ENCODE peak calls at places on chromosomes 6 and 20, in five cellular contexts. One of them, this sample, is unnamed.

GRCh38 chr20:62368629-62369507 is 1.8 kb upstream of the LAMA5 start:
- DNase-seq in uterus: peak
- DNase-seq in Peyer's patch: no peak
- DNase-seq in esophagus squamous epithelium: no peak
- DNase-seq in prostate gland: no peak
- DNase-seq in this sample: no peak

GRCh38 chr6:134029495-134030455 is 22.6 kb downstream of the SLC2A12 start:
- DNase-seq in uterus: no peak
- DNase-seq in Peyer's patch: no peak
- DNase-seq in prostate gland: peak
- DNase-seq in esophagus squamous epithelium: no peak
- DNase-seq in this sample: no peak

GRCh38 chr6:15927531-15928230 is 201.2 kb upstream of the MYLIP start:
- DNase-seq in esophagus squamous epithelium: no peak
- DNase-seq in uterus: no peak
- DNase-seq in Peyer's patch: no peak
- DNase-seq in prostate gland: no peak
- DNase-seq in this sample: no peak

GRCh38 chr20:50504231-50504823 is 5.9 kb upstream of the PTPN1 start:
- DNase-seq in esophagus squamous epithelium: no peak
- DNase-seq in Peyer's patch: no peak
- DNase-seq in prostate gland: no peak
- DNase-seq in uterus: no peak
- DNase-seq in this sample: no peak

GRCh38 chr6:43860285-43860684 is 90.3 kb downstream of the VEGFA start:
- DNase-seq in prostate gland: no peak
- DNase-seq in Peyer's patch: no peak
- DNase-seq in uterus: no peak
- DNase-seq in esophagus squamous epithelium: no peak
- DNase-seq in this sample: no peak

GRCh38 chr6:70479236-70479635 is 65.9 kb downstream of the FAM135A start:
- DNase-seq in prostate gland: no peak
- DNase-seq in Peyer's patch: no peak
- DNase-seq in esophagus squamous epithelium: no peak
- DNase-seq in uterus: no peak
- DNase-seq in this sample: no peak

GRCh38 chr6:12381587-12381986 is 91.4 kb downstream of the EDN1 start:
- DNase-seq in Peyer's patch: no peak
- DNase-seq in esophagus squamous epithelium: no peak
- DNase-seq in prostate gland: no peak
- DNase-seq in uterus: no peak
- DNase-seq in this sample: no peak

GRCh38 chr6:63306446-63306845 is 13.3 kb downstream of the LGSN start:
- DNase-seq in Peyer's patch: no peak
- DNase-seq in esophagus squamous epithelium: no peak
- DNase-seq in uterus: no peak
- DNase-seq in prostate gland: no peak
- DNase-seq in this sample: no peak

GRCh38 chr6:31639043-31639442 is 13.4 kb downstream of the BAG6 start:
- DNase-seq in prostate gland: no peak
- DNase-seq in esophagus squamous epithelium: no peak
- DNase-seq in Peyer's patch: no peak
- DNase-seq in uterus: no peak
- DNase-seq in this sample: no peak

GRCh38 chr6:163600331-163600730 is 185.8 kb downstream of the QKI start:
- DNase-seq in uterus: no peak
- DNase-seq in prostate gland: no peak
- DNase-seq in esophagus squamous epithelium: no peak
- DNase-seq in Peyer's patch: no peak
- DNase-seq in this sample: no peak

GRCh38 chr6:156978948-156979347 is 201.8 kb downstream of the ARID1B start:
- DNase-seq in Peyer's patch: no peak
- DNase-seq in prostate gland: no peak
- DNase-seq in esophagus squamous epithelium: no peak
- DNase-seq in uterus: no peak
- DNase-seq in this sample: no peak

GRCh38 chr6:39128832-39129231 is 13.8 kb upstream of the SAYSD1 start:
- DNase-seq in prostate gland: no peak
- DNase-seq in uterus: no peak
- DNase-seq in esophagus squamous epithelium: no peak
- DNase-seq in Peyer's patch: no peak
- DNase-seq in this sample: no peak

GRCh38 chr6:9933674-9934073 is 481.2 kb downstream of the TFAP2A start:
- DNase-seq in prostate gland: no peak
- DNase-seq in esophagus squamous epithelium: no peak
- DNase-seq in uterus: no peak
- DNase-seq in Peyer's patch: no peak
- DNase-seq in this sample: no peak

GRCh38 chr6:158408552-158409130 is 96.4 kb downstream of the TULP4 start:
- DNase-seq in esophagus squamous epithelium: no peak
- DNase-seq in uterus: peak
- DNase-seq in Peyer's patch: no peak
- DNase-seq in prostate gland: no peak
- DNase-seq in this sample: no peak

GRCh38 chr6:17393335-17394191 is at the start of gene CAP2:
- DNase-seq in prostate gland: peak
- DNase-seq in uterus: peak
- DNase-seq in Peyer's patch: peak
- DNase-seq in esophagus squamous epithelium: no peak
- DNase-seq in this sample: peak

GRCh38 chr20:10249048-10249770 is 30.6 kb downstream of the SNAP25 start:
- DNase-seq in prostate gland: no peak
- DNase-seq in uterus: no peak
- DNase-seq in Peyer's patch: no peak
- DNase-seq in esophagus squamous epithelium: no peak
- DNase-seq in this sample: no peak

GRCh38 chr20:43460172-43460829 is 2.6 kb downstream of the SRSF6 start:
- DNase-seq in prostate gland: no peak
- DNase-seq in uterus: no peak
- DNase-seq in esophagus squamous epithelium: no peak
- DNase-seq in Peyer's patch: no peak
- DNase-seq in this sample: no peak

GRCh38 chr6:110352603-110353303 is 5.4 kb downstream of the METTL24 start:
- DNase-seq in esophagus squamous epithelium: no peak
- DNase-seq in uterus: no peak
- DNase-seq in Peyer's patch: no peak
- DNase-seq in prostate gland: no peak
- DNase-seq in this sample: no peak

GRCh38 chr6:28336284-28337024 is 506 bp upstream of the ZSCAN31 start:
- DNase-seq in Peyer's patch: peak
- DNase-seq in prostate gland: peak
- DNase-seq in esophagus squamous epithelium: no peak
- DNase-seq in uterus: peak
- DNase-seq in this sample: no peak

GRCh38 chr6:30897882-30898281 is 10.1 kb upstream of the GTF2H4 start:
- DNase-seq in Peyer's patch: no peak
- DNase-seq in prostate gland: no peak
- DNase-seq in uterus: no peak
- DNase-seq in esophagus squamous epithelium: no peak
- DNase-seq in this sample: no peak

GRCh38 chr6:122722746-122723145 is 56.8 kb upstream of the FABP7 start:
- DNase-seq in prostate gland: no peak
- DNase-seq in esophagus squamous epithelium: no peak
- DNase-seq in Peyer's patch: no peak
- DNase-seq in uterus: no peak
- DNase-seq in this sample: no peak

GRCh38 chr6:83609248-83609647 is 96.9 kb downstream of the PRSS35 start:
- DNase-seq in esophagus squamous epithelium: no peak
- DNase-seq in prostate gland: no peak
- DNase-seq in Peyer's patch: no peak
- DNase-seq in uterus: no peak
- DNase-seq in this sample: no peak

GRCh38 chr6:107418118-107418517 is 41.2 kb downstream of the PDSS2 start:
- DNase-seq in uterus: no peak
- DNase-seq in prostate gland: no peak
- DNase-seq in esophagus squamous epithelium: no peak
- DNase-seq in Peyer's patch: no peak
- DNase-seq in this sample: no peak

GRCh38 chr20:57650266-57650665 is 30.0 kb upstream of the ZBP1 start:
- DNase-seq in uterus: no peak
- DNase-seq in esophagus squamous epithelium: no peak
- DNase-seq in Peyer's patch: no peak
- DNase-seq in prostate gland: peak
- DNase-seq in this sample: no peak

GRCh38 chr20:43533060-43533459 is 25.6 kb downstream of the L3MBTL1 start:
- DNase-seq in prostate gland: no peak
- DNase-seq in esophagus squamous epithelium: no peak
- DNase-seq in Peyer's patch: no peak
- DNase-seq in uterus: no peak
- DNase-seq in this sample: peak

GRCh38 chr6:35146453-35146852 is 5.3 kb upstream of the TCP11 start:
- DNase-seq in Peyer's patch: peak
- DNase-seq in prostate gland: peak
- DNase-seq in uterus: no peak
- DNase-seq in esophagus squamous epithelium: no peak
- DNase-seq in this sample: no peak

GRCh38 chr6:113782641-113783040 is 74.5 kb upstream of the MARCKS start:
- DNase-seq in prostate gland: no peak
- DNase-seq in esophagus squamous epithelium: no peak
- DNase-seq in uterus: no peak
- DNase-seq in Peyer's patch: no peak
- DNase-seq in this sample: no peak

GRCh38 chr20:11247059-11247630 is 573.3 kb upstream of the JAG1 start:
- DNase-seq in esophagus squamous epithelium: no peak
- DNase-seq in Peyer's patch: no peak
- DNase-seq in uterus: no peak
- DNase-seq in prostate gland: no peak
- DNase-seq in this sample: no peak

GRCh38 chr20:41342474-41343464 is 2.1 kb downstream of the LPIN3 start:
- DNase-seq in uterus: no peak
- DNase-seq in Peyer's patch: no peak
- DNase-seq in esophagus squamous epithelium: no peak
- DNase-seq in prostate gland: no peak
- DNase-seq in this sample: no peak

GRCh38 chr20:41344477-41344876 is 3.9 kb downstream of the LPIN3 start:
- DNase-seq in uterus: no peak
- DNase-seq in Peyer's patch: no peak
- DNase-seq in esophagus squamous epithelium: no peak
- DNase-seq in prostate gland: peak
- DNase-seq in this sample: no peak

GRCh38 chr20:41339957-41340326 is 679 bp upstream of the LPIN3 start:
- DNase-seq in Peyer's patch: peak
- DNase-seq in esophagus squamous epithelium: no peak
- DNase-seq in prostate gland: peak
- DNase-seq in uterus: peak
- DNase-seq in this sample: peak

GRCh38 chr20:41336711-41337492 is 3.7 kb upstream of the LPIN3 start:
- DNase-seq in Peyer's patch: no peak
- DNase-seq in prostate gland: no peak
- DNase-seq in uterus: no peak
- DNase-seq in esophagus squamous epithelium: no peak
- DNase-seq in this sample: no peak

GRCh38 chr20:41340327-41341055 is at the start of gene LPIN3:
- DNase-seq in Peyer's patch: peak
- DNase-seq in esophagus squamous epithelium: no peak
- DNase-seq in prostate gland: peak
- DNase-seq in uterus: peak
- DNase-seq in this sample: peak
- TF ChIP-seq POLR2A in Peyer's patch: peak
- TF ChIP-seq POLR2A in esophagus squamous epithelium: no peak
- TF ChIP-seq POLR2A in prostate gland: peak
- TF ChIP-seq POLR2A in uterus: peak
- TF ChIP-seq POLR2A in this sample: peak

DNA sequence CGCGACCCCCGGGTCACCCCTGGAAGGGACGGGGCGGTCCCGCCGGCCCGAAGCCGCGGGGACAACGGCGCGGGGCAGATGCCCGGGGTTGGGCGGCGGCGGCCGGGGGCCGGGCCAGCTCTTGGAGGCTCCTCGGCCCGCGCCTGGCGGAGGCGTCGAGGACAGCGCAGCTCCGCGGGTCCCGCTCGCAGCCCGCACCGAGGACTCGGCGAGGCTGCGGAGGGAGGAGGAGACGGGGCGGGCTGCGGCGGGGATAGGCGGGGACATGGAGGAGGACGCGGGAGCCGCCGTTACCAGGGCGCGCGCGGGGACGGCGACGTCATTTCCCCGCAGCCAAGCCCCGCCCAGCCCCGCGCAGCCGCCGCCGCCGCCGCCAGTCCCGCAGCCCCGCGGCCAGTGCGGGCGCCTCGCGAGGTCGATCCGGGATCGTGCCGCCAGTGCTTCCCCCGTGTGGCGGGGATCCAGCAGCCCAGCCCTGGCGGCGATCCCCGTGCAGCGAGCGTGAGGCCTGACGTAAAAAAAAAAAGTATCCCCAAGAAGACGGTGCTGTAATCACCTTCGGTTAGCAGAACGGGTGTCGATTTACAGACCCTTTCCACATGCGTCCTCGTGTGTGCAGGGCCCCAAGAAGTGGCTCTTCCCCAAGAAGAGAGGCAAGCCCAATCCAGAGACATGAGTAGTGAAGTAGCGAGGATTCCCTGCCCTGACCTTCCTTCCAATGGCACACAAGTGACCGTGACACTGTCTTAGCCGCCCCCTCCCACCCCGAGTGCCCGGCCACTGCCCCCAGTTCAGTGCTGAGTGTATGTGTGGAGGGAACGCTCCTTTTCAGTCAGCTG is at the start of gene FAM184A:
- DNase-seq in esophagus squamous epithelium: no peak
- DNase-seq in prostate gland: peak
- DNase-seq in Peyer's patch: peak
- DNase-seq in uterus: peak
- DNase-seq in this sample: peak
- TF ChIP-seq POLR2A in esophagus squamous epithelium: no peak
- TF ChIP-seq POLR2A in prostate gland: peak
- TF ChIP-seq POLR2A in Peyer's patch: no peak
- TF ChIP-seq POLR2A in uterus: peak
- TF ChIP-seq POLR2A in this sample: no peak

DNA sequence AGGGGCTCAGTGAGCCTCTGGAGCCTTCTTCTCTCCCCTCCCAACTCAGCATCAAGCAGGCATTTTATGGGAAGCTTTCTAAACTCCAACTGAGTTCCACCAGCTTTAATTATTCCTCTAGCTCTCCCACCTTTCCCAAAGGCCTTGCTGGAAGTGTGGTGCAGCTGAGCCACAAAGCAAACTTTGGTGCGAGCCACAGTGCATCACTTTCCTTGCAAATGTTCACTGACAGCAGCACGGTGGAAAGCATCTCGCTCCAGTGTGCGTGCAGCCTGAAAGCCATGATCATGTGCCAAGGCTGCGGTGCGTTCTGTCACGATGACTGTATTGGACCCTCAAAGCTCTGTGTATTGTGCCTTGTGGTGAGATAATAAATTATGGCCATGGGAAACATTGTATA is 78.8 kb downstream of the ASXL1 start:
- DNase-seq in prostate gland: no peak
- DNase-seq in uterus: no peak
- DNase-seq in Peyer's patch: no peak
- DNase-seq in esophagus squamous epithelium: no peak
- DNase-seq in this sample: no peak
- TF ChIP-seq POLR2A in prostate gland: no peak
- TF ChIP-seq POLR2A in uterus: no peak
- TF ChIP-seq POLR2A in Peyer's patch: no peak
- TF ChIP-seq POLR2A in esophagus squamous epithelium: no peak
- TF ChIP-seq POLR2A in this sample: no peak

GRCh38 chr20:6122873-6123649 is at the start of gene FERMT1:
- DNase-seq in Peyer's patch: peak
- DNase-seq in prostate gland: peak
- DNase-seq in uterus: peak
- DNase-seq in esophagus squamous epithelium: no peak
- DNase-seq in this sample: no peak
- TF ChIP-seq POLR2A in Peyer's patch: peak
- TF ChIP-seq POLR2A in prostate gland: no peak
- TF ChIP-seq POLR2A in uterus: no peak
- TF ChIP-seq POLR2A in esophagus squamous epithelium: no peak
- TF ChIP-seq POLR2A in this sample: no peak

GRCh38 chr20:58651823-58652605 is 931 bp downstream of the STX16 start:
- DNase-seq in Peyer's patch: peak
- DNase-seq in uterus: no peak
- DNase-seq in prostate gland: peak
- DNase-seq in esophagus squamous epithelium: peak
- DNase-seq in this sample: no peak
- TF ChIP-seq POLR2A in Peyer's patch: peak
- TF ChIP-seq POLR2A in uterus: no peak
- TF ChIP-seq POLR2A in prostate gland: peak
- TF ChIP-seq POLR2A in esophagus squamous epithelium: no peak
- TF ChIP-seq POLR2A in this sample: no peak